ENCODE peak calls at places on chromosomes 3 and 15, in nine cellular contexts. P is GM23338; G is AG04450; R is CD8-positive, alpha-beta T cell; N is transverse colon; A is heart left ventricle; B is aorta; H is suprapubic skin; O is brain microvascular endothelial cell. J is an unnamed sample.

GRCh38 chr3:131917006-131917405 is 117.8 kb downstream of the CPNE4 start:
- DNase-seq in N (no peak), O (no peak), H (no peak), A (no peak), R (no peak), P (no peak), G (no peak), B (no peak), J (peak)

GRCh38 chr15:58793862-58794261 is 22.8 kb downstream of the MINDY2 start:
- DNase-seq in B (no peak), A (no peak), O (no peak), H (no peak), N (no peak), G (no peak), P (peak), R (no peak), J (peak)

GRCh38 chr15:94001113-94001919 is 230.0 kb upstream of the MCTP2 start:
- DNase-seq in B (no peak), P (no peak), O (no peak), N (no peak), H (no peak), A (no peak), R (no peak), G (no peak), J (no peak)

GRCh38 chr3:136109499-136109898 is 86.6 kb downstream of the MSL2 start:
- DNase-seq in P (no peak), A (no peak), N (no peak), R (no peak), O (no peak), H (no peak), B (no peak), G (no peak), J (no peak)

GRCh38 chr15:87219650-87220615 is 1036.6 kb downstream of the NTRK3 start:
- DNase-seq in P (no peak), H (no peak), G (no peak), A (no peak), R (no peak), B (no peak), O (no peak), N (no peak), J (peak)

GRCh38 chr15:88031461-88031860 is 225.1 kb downstream of the NTRK3 start:
- DNase-seq in N (no peak), H (no peak), B (no peak), O (no peak), R (no peak), P (no peak), G (no peak), A (no peak), J (no peak)

GRCh38 chr3:106341090-106341489 is 472.3 kb upstream of the CBLB start:
- DNase-seq in B (no peak), O (no peak), N (no peak), G (no peak), P (no peak), H (no peak), R (no peak), A (no peak), J (no peak)

GRCh38 chr3:150528359-150528797 is 17.9 kb downstream of the SERP1 start:
- DNase-seq in H (no peak), A (no peak), B (no peak), O (no peak), P (no peak), R (no peak), G (no peak), N (no peak), J (no peak)

GRCh38 chr3:120469440-120470415 is 18.9 kb upstream of the FSTL1 start:
- DNase-seq in N (no peak), A (no peak), O (peak), R (no peak), P (peak), B (no peak), H (no peak), G (no peak), J (peak)

GRCh38 chr3:14621093-14621492 is 30.5 kb upstream of the CCDC174 start:
- DNase-seq in R (no peak), B (no peak), A (no peak), H (no peak), N (no peak), O (no peak), G (no peak), P (no peak), J (no peak)

GRCh38 chr15:52791776-52792175 is 1.6 kb upstream of the ONECUT1 start:
- DNase-seq in G (no peak), O (no peak), H (no peak), R (no peak), P (peak), A (no peak), B (no peak), N (no peak), J (no peak)

GRCh38 chr15:64985382-64986033 is 4.2 kb downstream of the SPG21 start:
- DNase-seq in P (no peak), O (no peak), A (no peak), G (no peak), R (no peak), N (no peak), B (no peak), H (no peak), J (no peak)

DNA sequence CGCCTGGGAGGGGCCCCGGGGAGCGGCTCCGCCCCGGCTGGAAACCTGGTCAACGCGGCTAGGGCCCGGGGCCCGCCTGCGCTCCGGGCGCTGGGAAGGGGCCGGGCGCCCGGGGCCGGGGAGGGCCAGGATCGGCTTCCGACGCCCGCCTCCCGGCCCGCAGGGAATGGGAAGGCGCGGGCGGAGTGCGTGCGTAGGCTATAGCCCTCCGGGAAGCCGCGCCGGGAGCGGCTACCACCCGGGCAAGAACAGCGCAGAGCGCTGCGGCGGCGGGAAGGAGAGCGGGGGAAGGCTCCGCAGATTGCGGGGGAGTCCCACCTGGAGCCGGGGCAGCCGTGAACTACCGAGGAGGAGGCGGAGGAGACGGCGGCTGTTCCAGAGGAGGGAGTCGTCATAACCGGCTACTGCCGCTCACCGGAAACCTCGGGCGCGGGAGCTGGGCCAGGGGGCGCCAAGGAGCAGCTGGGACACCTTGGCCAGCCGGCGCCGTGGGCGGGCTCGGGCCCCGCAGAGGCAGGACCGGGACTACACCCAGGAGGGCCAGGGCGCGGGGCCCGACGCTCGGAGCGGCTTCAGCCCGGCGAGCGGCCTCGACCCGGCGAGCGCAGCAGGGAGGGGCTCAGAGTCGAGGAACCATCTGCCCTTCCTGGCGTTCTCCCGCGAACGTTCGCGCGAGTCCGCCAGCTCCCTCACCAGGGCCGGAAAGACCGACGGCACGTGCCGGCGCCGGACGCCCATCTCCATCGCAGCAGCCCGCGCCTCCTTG is at the start of gene EOGT:
- DNase-seq in G (no peak), H (peak), P (peak), O (peak), R (peak), A (peak), N (peak), B (peak), J (peak)
- H3K27ac ChIP-seq in G (peak), H (peak), P (no peak), O (peak), R (peak), A (peak), N (peak), B (peak), J (peak)

DNA sequence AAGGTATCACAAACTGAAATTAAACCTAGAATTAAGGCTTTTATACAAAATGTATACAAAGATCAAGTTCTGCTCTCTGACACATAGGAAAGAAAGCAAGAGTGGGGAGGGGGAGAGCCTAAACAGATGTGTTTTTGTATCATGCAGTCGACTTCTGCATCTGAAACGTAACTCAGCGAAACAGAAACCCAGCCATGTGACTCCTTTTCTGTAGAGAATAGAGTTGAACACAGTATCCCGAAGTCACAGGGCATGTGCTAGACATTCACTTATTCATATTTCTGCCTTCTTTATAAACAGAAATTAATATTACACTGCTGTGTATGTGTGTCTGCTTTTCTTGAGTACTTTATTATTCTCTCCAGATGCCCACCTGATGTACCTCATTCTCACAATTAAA is 121.0 kb downstream of the PDZRN3 start:
- DNase-seq in R (no peak), G (no peak), A (no peak), B (no peak), O (no peak), H (no peak), N (no peak), P (no peak), J (no peak)
- H3K27ac ChIP-seq in R (no peak), G (peak), A (peak), B (no peak), O (peak), H (no peak), N (peak), P (no peak), J (no peak)

GRCh38 chr15:41878355-41878699 is 15.5 kb downstream of the SPTBN5 start:
- DNase-seq in N (no peak), B (no peak), A (peak), G (no peak), H (no peak), O (no peak), R (no peak), P (no peak), J (no peak)
- H3K27ac ChIP-seq in N (no peak), B (no peak), A (no peak), G (no peak), H (no peak), O (no peak), R (no peak), P (no peak), J (no peak)

GRCh38 chr3:100087203-100087602 is 27.1 kb downstream of the FILIP1L start:
- DNase-seq in G (no peak), O (peak), B (no peak), N (no peak), H (no peak), A (no peak), P (no peak), R (no peak), J (peak)
- H3K27ac ChIP-seq in G (no peak), O (peak), B (peak), N (peak), H (no peak), A (no peak), P (no peak), R (no peak), J (no peak)

DNA sequence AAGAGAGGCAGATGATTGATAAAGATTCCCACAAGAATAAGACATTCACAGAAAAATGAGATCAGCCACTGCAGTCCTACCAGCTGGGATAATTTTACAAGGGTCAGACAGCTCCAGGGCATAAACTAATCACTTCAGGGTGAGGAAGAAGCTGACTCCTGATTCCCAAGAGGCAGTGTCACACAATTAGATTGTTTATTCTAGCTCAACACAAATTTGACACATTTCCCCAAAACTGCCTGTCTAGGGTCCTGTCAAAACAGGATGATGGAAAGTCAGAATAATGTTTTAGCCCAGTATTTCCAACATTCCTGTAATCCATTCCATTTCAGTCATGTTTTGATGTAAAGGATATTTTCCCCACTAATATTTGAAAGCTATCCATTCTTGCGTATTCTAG is 110.8 kb downstream of the TNIK start:
- DNase-seq in A (no peak), B (no peak), O (no peak), N (no peak), H (no peak), P (no peak), G (no peak), R (no peak), J (no peak)
- H3K27ac ChIP-seq in A (no peak), B (no peak), O (no peak), N (no peak), H (no peak), P (no peak), G (no peak), R (no peak), J (no peak)

GRCh38 chr3:121629601-121630000 is 31.1 kb downstream of the HCLS1 start:
- DNase-seq in G (no peak), H (no peak), R (no peak), P (no peak), O (no peak), B (no peak), N (no peak), A (no peak), J (no peak)
- H3K27ac ChIP-seq in G (no peak), H (no peak), R (no peak), P (no peak), O (no peak), B (no peak), N (no peak), A (peak), J (no peak)

DNA sequence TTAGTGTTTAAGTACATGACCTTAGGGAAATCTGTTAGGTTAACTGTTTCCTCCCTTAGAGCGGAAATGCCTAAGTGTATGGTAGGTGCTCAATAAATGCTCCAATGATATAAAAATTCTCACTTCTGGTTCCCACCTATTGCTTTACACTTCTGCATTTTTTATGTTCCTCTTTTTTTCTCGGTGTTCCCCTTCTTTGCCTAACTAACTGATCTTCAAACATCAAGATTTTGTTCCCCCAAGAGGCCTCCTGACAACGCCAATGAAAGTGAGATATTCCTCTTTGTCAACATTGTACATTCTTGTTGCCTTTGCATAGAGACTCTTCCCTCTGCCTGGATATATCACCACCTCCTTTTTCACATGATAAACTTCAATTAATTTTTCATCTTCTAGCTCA is 17.4 kb downstream of the SLC35A5 start:
- DNase-seq in B (no peak), P (no peak), A (no peak), H (no peak), O (no peak), G (no peak), R (no peak), N (no peak), J (no peak)
- H3K27ac ChIP-seq in B (no peak), P (no peak), A (no peak), H (no peak), O (no peak), G (no peak), R (no peak), N (no peak), J (no peak)

GRCh38 chr3:192273611-192274010 is 453.7 kb downstream of the FGF12 start:
- DNase-seq in A (no peak), O (no peak), G (no peak), B (no peak), R (no peak), N (no peak), P (peak), H (no peak), J (peak)

GRCh38 chr3:192281207-192281880 is 446.0 kb downstream of the FGF12 start:
- DNase-seq in N (no peak), H (no peak), O (no peak), G (no peak), P (no peak), A (no peak), R (no peak), B (no peak), J (no peak)

GRCh38 chr3:192273001-192273400 is 454.3 kb downstream of the FGF12 start:
- DNase-seq in H (no peak), P (no peak), N (no peak), G (no peak), B (no peak), O (no peak), A (no peak), R (no peak), J (no peak)

DNA sequence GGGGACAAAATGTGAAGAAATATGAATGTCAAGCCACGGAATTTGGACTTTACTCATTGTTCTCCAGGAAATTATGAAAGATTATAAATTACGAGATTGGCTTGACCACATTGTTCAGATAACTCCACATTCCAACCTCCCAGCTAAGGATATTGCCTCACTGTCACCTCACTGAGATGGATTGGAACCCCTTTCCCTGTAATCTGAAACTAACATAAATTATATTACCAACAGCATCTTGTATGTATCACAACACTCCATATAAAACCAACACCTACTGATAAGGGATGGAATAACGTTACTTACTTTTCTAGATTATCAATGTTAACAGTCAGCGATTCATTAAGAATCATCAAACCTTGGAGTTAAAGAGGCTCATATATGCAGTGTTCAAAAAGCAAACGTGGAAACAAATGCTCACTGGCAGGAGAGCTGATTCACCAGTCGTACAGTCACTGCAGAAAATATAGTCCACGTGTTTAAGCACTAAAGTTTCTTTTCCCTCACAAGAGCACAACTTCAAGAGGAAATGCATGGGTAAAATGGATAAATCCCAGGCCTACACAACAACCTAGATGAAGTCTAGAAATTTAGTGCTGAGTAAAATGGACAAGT is 451.5 kb downstream of the FGF12 start:
- DNase-seq in N (no peak), O (no peak), B (no peak), R (no peak), A (no peak), H (no peak), P (no peak), G (no peak), J (peak)
- H3K27ac ChIP-seq in N (no peak), O (no peak), B (no peak), R (no peak), A (no peak), H (no peak), P (no peak), G (no peak), J (no peak)

DNA sequence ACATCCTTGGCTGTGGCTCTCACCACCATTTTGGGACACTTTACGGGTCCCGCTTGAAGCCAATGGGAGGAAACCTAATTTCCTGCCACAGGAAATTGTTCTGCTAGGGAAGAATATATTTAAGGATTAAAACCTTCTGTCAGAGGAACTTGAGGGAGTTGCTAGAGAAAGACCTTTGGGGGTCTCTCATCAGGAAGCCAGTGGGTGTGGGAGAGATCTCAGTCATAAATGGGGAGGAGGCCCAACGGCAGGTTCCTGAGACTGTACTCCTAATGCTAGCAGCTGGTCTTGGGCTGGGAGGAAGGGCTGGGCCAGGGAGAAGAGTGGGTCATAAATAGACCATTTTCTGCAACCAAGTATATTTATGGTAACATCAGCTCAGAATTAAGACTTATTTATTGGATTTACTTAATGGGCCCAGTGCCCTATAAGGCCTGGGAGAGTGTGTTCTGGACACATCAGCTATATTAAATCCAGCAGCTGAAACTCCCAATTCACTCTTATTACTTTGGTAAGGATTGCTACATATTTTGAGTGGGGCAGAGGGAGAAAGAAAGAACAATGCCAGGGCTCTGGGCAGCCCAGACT is 92.5 kb downstream of the SMAD3 start:
- DNase-seq in O (no peak), P (no peak), H (no peak), A (no peak), N (no peak), B (no peak), R (no peak), G (no peak), J (no peak)
- H3K27ac ChIP-seq in O (peak), P (no peak), H (peak), A (peak), N (peak), B (no peak), R (no peak), G (peak), J (no peak)

GRCh38 chr3:45549961-45550360 is 44.6 kb upstream of the LIMD1 start:
- DNase-seq in A (no peak), N (no peak), G (no peak), P (no peak), R (no peak), B (no peak), O (no peak), H (no peak), J (no peak)

GRCh38 chr3:45552773-45553371 is 41.7 kb upstream of the LIMD1 start:
- DNase-seq in G (no peak), O (no peak), B (no peak), N (no peak), H (peak), P (no peak), R (no peak), A (no peak), J (no peak)

GRCh38 chr3:45552031-45552772 is 42.3 kb upstream of the LIMD1 start:
- DNase-seq in B (no peak), O (no peak), P (no peak), A (no peak), R (no peak), N (no peak), H (peak), G (no peak), J (no peak)

GRCh38 chr3:45553469-45553974 is 41.0 kb upstream of the LIMD1 start:
- DNase-seq in B (no peak), R (no peak), O (peak), H (no peak), N (peak), G (no peak), A (no peak), P (no peak), J (no peak)

GRCh38 chr3:45551214-45552010 is 43.1 kb upstream of the LIMD1 start:
- DNase-seq in R (no peak), O (peak), G (peak), H (peak), P (no peak), A (peak), N (peak), B (peak), J (peak)
- H3K27ac ChIP-seq in R (no peak), O (peak), G (peak), H (peak), P (no peak), A (peak), N (peak), B (no peak), J (peak)